ENCODE peak calls at places on chromosomes 13 and 19, in seven cellular contexts. One of them, this sample, is unnamed.

GRCh38 chr19:15200575-15201364 is at the start of gene NOTCH3:
- DNase-seq in glutamatergic neuron: no peak
- DNase-seq in dorsolateral prefrontal cortex: no peak
- DNase-seq in activated T-cell treated with anti-CD3 and anti-CD28 coated beads, Interleukin-2, amount 50 U/mL, for 72 hours: no peak
- DNase-seq in epithelial cell of prostate: no peak
- DNase-seq in amygdala: no peak
- DNase-seq in NCI-H524: no peak
- DNase-seq in this sample: no peak

GRCh38 chr19:53538378-53539109 is 599 bp downstream of the ZNF331 start:
- DNase-seq in glutamatergic neuron: no peak
- DNase-seq in dorsolateral prefrontal cortex: no peak
- DNase-seq in activated T-cell treated with anti-CD3 and anti-CD28 coated beads, Interleukin-2, amount 50 U/mL, for 72 hours: peak; percentile 7
- DNase-seq in epithelial cell of prostate: no peak
- DNase-seq in amygdala: no peak
- DNase-seq in NCI-H524: no peak
- DNase-seq in this sample: no peak

GRCh38 chr13:29170451-29171082 is 350.4 kb downstream of the MTUS2 start:
- DNase-seq in glutamatergic neuron: no peak
- DNase-seq in dorsolateral prefrontal cortex: no peak
- DNase-seq in activated T-cell treated with anti-CD3 and anti-CD28 coated beads, Interleukin-2, amount 50 U/mL, for 72 hours: no peak
- DNase-seq in epithelial cell of prostate: no peak
- DNase-seq in amygdala: no peak
- DNase-seq in NCI-H524: peak; percentile 72
- DNase-seq in this sample: no peak

GRCh38 chr19:42086770-42087550 is 11.0 kb downstream of the ZNF574 start:
- DNase-seq in glutamatergic neuron: no peak
- DNase-seq in dorsolateral prefrontal cortex: no peak
- DNase-seq in activated T-cell treated with anti-CD3 and anti-CD28 coated beads, Interleukin-2, amount 50 U/mL, for 72 hours: no peak
- DNase-seq in epithelial cell of prostate: no peak
- DNase-seq in amygdala: no peak
- DNase-seq in NCI-H524: no peak
- DNase-seq in this sample: no peak

GRCh38 chr19:49133621-49134454 is 14.5 kb downstream of the PPFIA3 start:
- DNase-seq in glutamatergic neuron: peak; percentile 62
- DNase-seq in dorsolateral prefrontal cortex: no peak
- DNase-seq in activated T-cell treated with anti-CD3 and anti-CD28 coated beads, Interleukin-2, amount 50 U/mL, for 72 hours: peak; percentile 57
- DNase-seq in epithelial cell of prostate: no peak
- DNase-seq in amygdala: no peak
- DNase-seq in NCI-H524: no peak
- DNase-seq in this sample: no peak

GRCh38 chr19:2239771-2240770 is 3.4 kb downstream of the SF3A2 start:
- DNase-seq in glutamatergic neuron: no peak
- DNase-seq in dorsolateral prefrontal cortex: no peak
- DNase-seq in activated T-cell treated with anti-CD3 and anti-CD28 coated beads, Interleukin-2, amount 50 U/mL, for 72 hours: no peak
- DNase-seq in epithelial cell of prostate: no peak
- DNase-seq in amygdala: no peak
- DNase-seq in NCI-H524: no peak
- DNase-seq in this sample: no peak

GRCh38 chr19:16584825-16585801 is 12.9 kb upstream of the SLC35E1 start:
- DNase-seq in glutamatergic neuron: no peak
- DNase-seq in dorsolateral prefrontal cortex: no peak
- DNase-seq in activated T-cell treated with anti-CD3 and anti-CD28 coated beads, Interleukin-2, amount 50 U/mL, for 72 hours: no peak
- DNase-seq in epithelial cell of prostate: no peak
- DNase-seq in amygdala: no peak
- DNase-seq in NCI-H524: peak; percentile 57
- DNase-seq in this sample: no peak

GRCh38 chr13:113667771-113668490 is 912 bp downstream of the GRK1 start:
- DNase-seq in glutamatergic neuron: peak; percentile 10
- DNase-seq in dorsolateral prefrontal cortex: no peak
- DNase-seq in activated T-cell treated with anti-CD3 and anti-CD28 coated beads, Interleukin-2, amount 50 U/mL, for 72 hours: no peak
- DNase-seq in epithelial cell of prostate: no peak
- DNase-seq in amygdala: no peak
- DNase-seq in NCI-H524: no peak
- DNase-seq in this sample: no peak

GRCh38 chr19:48405010-48405659 is 11.7 kb downstream of the GRIN2D start:
- DNase-seq in glutamatergic neuron: no peak
- DNase-seq in dorsolateral prefrontal cortex: no peak
- DNase-seq in activated T-cell treated with anti-CD3 and anti-CD28 coated beads, Interleukin-2, amount 50 U/mL, for 72 hours: no peak
- DNase-seq in epithelial cell of prostate: no peak
- DNase-seq in amygdala: no peak
- DNase-seq in NCI-H524: no peak
- DNase-seq in this sample: no peak

GRCh38 chr19:38665950-38666661 is 18.7 kb downstream of the ACTN4 start:
- DNase-seq in glutamatergic neuron: no peak
- DNase-seq in dorsolateral prefrontal cortex: no peak
- DNase-seq in activated T-cell treated with anti-CD3 and anti-CD28 coated beads, Interleukin-2, amount 50 U/mL, for 72 hours: no peak
- DNase-seq in epithelial cell of prostate: no peak
- DNase-seq in amygdala: no peak
- DNase-seq in NCI-H524: no peak
- DNase-seq in this sample: no peak

GRCh38 chr19:29397748-29398147 is 128.0 kb upstream of the VSTM2B start:
- DNase-seq in glutamatergic neuron: no peak
- DNase-seq in dorsolateral prefrontal cortex: no peak
- DNase-seq in activated T-cell treated with anti-CD3 and anti-CD28 coated beads, Interleukin-2, amount 50 U/mL, for 72 hours: no peak
- DNase-seq in epithelial cell of prostate: no peak
- DNase-seq in amygdala: no peak
- DNase-seq in NCI-H524: no peak
- DNase-seq in this sample: no peak

GRCh38 chr19:6023085-6023682 is 45.2 kb upstream of the RANBP3 start:
- DNase-seq in glutamatergic neuron: no peak
- DNase-seq in dorsolateral prefrontal cortex: no peak
- DNase-seq in activated T-cell treated with anti-CD3 and anti-CD28 coated beads, Interleukin-2, amount 50 U/mL, for 72 hours: no peak
- DNase-seq in epithelial cell of prostate: no peak
- DNase-seq in amygdala: no peak
- DNase-seq in NCI-H524: no peak
- DNase-seq in this sample: no peak

GRCh38 chr19:3479819-3480215 is 508 bp downstream of the SMIM24 start:
- DNase-seq in glutamatergic neuron: no peak
- DNase-seq in dorsolateral prefrontal cortex: no peak
- DNase-seq in activated T-cell treated with anti-CD3 and anti-CD28 coated beads, Interleukin-2, amount 50 U/mL, for 72 hours: peak; percentile 48
- DNase-seq in epithelial cell of prostate: no peak
- DNase-seq in amygdala: no peak
- DNase-seq in NCI-H524: no peak
- DNase-seq in this sample: no peak

GRCh38 chr19:6587093-6587820 is 3.7 kb downstream of the CD70 start:
- DNase-seq in glutamatergic neuron: peak; percentile 40
- DNase-seq in dorsolateral prefrontal cortex: no peak
- DNase-seq in activated T-cell treated with anti-CD3 and anti-CD28 coated beads, Interleukin-2, amount 50 U/mL, for 72 hours: no peak
- DNase-seq in epithelial cell of prostate: no peak
- DNase-seq in amygdala: no peak
- DNase-seq in NCI-H524: peak; percentile 17
- DNase-seq in this sample: no peak

GRCh38 chr13:52348081-52348480 is 57.9 kb downstream of the THSD1 start:
- DNase-seq in glutamatergic neuron: no peak
- DNase-seq in dorsolateral prefrontal cortex: no peak
- DNase-seq in activated T-cell treated with anti-CD3 and anti-CD28 coated beads, Interleukin-2, amount 50 U/mL, for 72 hours: no peak
- DNase-seq in epithelial cell of prostate: no peak
- DNase-seq in amygdala: no peak
- DNase-seq in NCI-H524: no peak
- DNase-seq in this sample: no peak

GRCh38 chr13:110925023-110925608 is 10.2 kb upstream of the ANKRD10 start:
- DNase-seq in glutamatergic neuron: no peak
- DNase-seq in dorsolateral prefrontal cortex: no peak
- DNase-seq in activated T-cell treated with anti-CD3 and anti-CD28 coated beads, Interleukin-2, amount 50 U/mL, for 72 hours: no peak
- DNase-seq in epithelial cell of prostate: no peak
- DNase-seq in amygdala: no peak
- DNase-seq in NCI-H524: peak; percentile 29
- DNase-seq in this sample: no peak

GRCh38 chr13:113864303-113864890 is 521 bp upstream of the GAS6 start:
- DNase-seq in glutamatergic neuron: no peak
- DNase-seq in dorsolateral prefrontal cortex: no peak
- DNase-seq in activated T-cell treated with anti-CD3 and anti-CD28 coated beads, Interleukin-2, amount 50 U/mL, for 72 hours: no peak
- DNase-seq in epithelial cell of prostate: no peak
- DNase-seq in amygdala: no peak
- DNase-seq in NCI-H524: no peak
- DNase-seq in this sample: no peak

GRCh38 chr19:1668339-1669123 is 16.1 kb upstream of the TCF3 start:
- DNase-seq in glutamatergic neuron: peak; percentile 66
- DNase-seq in dorsolateral prefrontal cortex: no peak
- DNase-seq in activated T-cell treated with anti-CD3 and anti-CD28 coated beads, Interleukin-2, amount 50 U/mL, for 72 hours: peak; percentile 19
- DNase-seq in epithelial cell of prostate: no peak
- DNase-seq in amygdala: no peak
- DNase-seq in NCI-H524: peak; percentile 56
- DNase-seq in this sample: no peak

GRCh38 chr13:66888698-66889097 is 341.4 kb downstream of the PCDH9 start:
- DNase-seq in glutamatergic neuron: no peak
- DNase-seq in dorsolateral prefrontal cortex: no peak
- DNase-seq in activated T-cell treated with anti-CD3 and anti-CD28 coated beads, Interleukin-2, amount 50 U/mL, for 72 hours: no peak
- DNase-seq in epithelial cell of prostate: no peak
- DNase-seq in amygdala: no peak
- DNase-seq in NCI-H524: no peak
- DNase-seq in this sample: no peak

GRCh38 chr13:77516342-77516789 is 19.1 kb upstream of the SCEL start:
- DNase-seq in glutamatergic neuron: no peak
- DNase-seq in dorsolateral prefrontal cortex: no peak
- DNase-seq in activated T-cell treated with anti-CD3 and anti-CD28 coated beads, Interleukin-2, amount 50 U/mL, for 72 hours: no peak
- DNase-seq in epithelial cell of prostate: peak; percentile 27
- DNase-seq in amygdala: no peak
- DNase-seq in NCI-H524: no peak
- DNase-seq in this sample: no peak

GRCh38 chr19:58150328-58150921 is at the start of gene ZNF329:
- DNase-seq in glutamatergic neuron: peak; percentile 92
- DNase-seq in dorsolateral prefrontal cortex: peak; percentile 82
- DNase-seq in activated T-cell treated with anti-CD3 and anti-CD28 coated beads, Interleukin-2, amount 50 U/mL, for 72 hours: peak; percentile 93
- DNase-seq in epithelial cell of prostate: peak; percentile 22
- DNase-seq in amygdala: peak; percentile 73
- DNase-seq in NCI-H524: peak; percentile 84
- DNase-seq in this sample: peak; percentile 25